ENCODE peak calls at places on chromosome 18, in nine cellular contexts. Q is AG04450, P is small intestine, K is DND-41, L is heart left ventricle, A is kidney, R is mesendoderm, Y is adipocyte, D is BJ. C is an unnamed sample.

GRCh38 chr18:10094608-10095137 is 180.9 kb downstream of the VAPA start:
- DNase-seq in Q (no peak), P (no peak), K (no peak), L (no peak), A (no peak), R (no peak), Y (no peak), D (no peak), C (no peak)

GRCh38 chr18:34837769-34838194 is 127.7 kb downstream of the DTNA start:
- DNase-seq in Q (no peak), P (no peak), K (no peak), L (peak; percentile 24), A (no peak), R (no peak), Y (peak; percentile 89), D (no peak), C (no peak)

GRCh38 chr18:396571-396970 is 103.9 kb downstream of the COLEC12 start:
- DNase-seq in Q (no peak), P (no peak), K (no peak), L (no peak), A (no peak), R (no peak), Y (no peak), D (no peak), C (no peak)

GRCh38 chr18:63603772-63604171 is 16.6 kb downstream of the SERPINB13 start:
- DNase-seq in Q (no peak), P (no peak), K (no peak), L (no peak), A (no peak), R (no peak), Y (peak; percentile 43), D (no peak), C (no peak)

GRCh38 chr18:64333584-64333983 is 184.7 kb upstream of the LINC00305 start:
- DNase-seq in Q (no peak), P (no peak), K (no peak), L (no peak), A (no peak), R (no peak), Y (no peak), D (no peak), C (no peak)

GRCh38 chr18:26549103-26549485 is 741 bp upstream of the KCTD1 start:
- DNase-seq in Q (no peak), P (peak; percentile 28), K (peak; percentile 57), L (peak; percentile 38), A (peak; percentile 80), R (peak; percentile 73), Y (peak; percentile 62), D (no peak), C (no peak)

GRCh38 chr18:10197097-10197496 is 257.3 kb upstream of the APCDD1 start:
- DNase-seq in Q (no peak), P (peak; percentile 27), K (no peak), L (peak; percentile 47), A (no peak), R (no peak), Y (peak; percentile 6), D (no peak), C (no peak)

GRCh38 chr18:77702686-77703085 is 453.0 kb downstream of the GALR1 start:
- DNase-seq in Q (no peak), P (peak; percentile 5), K (peak; percentile 53), L (no peak), A (no peak), R (peak; percentile 65), Y (peak; percentile 3), D (no peak), C (no peak)

GRCh38 chr18:10419420-10420103 is 34.9 kb upstream of the APCDD1 start:
- DNase-seq in Q (no peak), P (no peak), K (no peak), L (no peak), A (no peak), R (no peak), Y (peak; percentile 42), D (no peak), C (no peak)

GRCh38 chr18:50797147-50797546 is 22.7 kb downstream of the MRO start:
- DNase-seq in Q (no peak), P (peak; percentile 79), K (no peak), L (no peak), A (no peak), R (no peak), Y (no peak), D (no peak), C (no peak)

GRCh38 chr18:51520676-51521180 is 323.2 kb upstream of the MEX3C start:
- DNase-seq in Q (no peak), P (no peak), K (no peak), L (no peak), A (no peak), R (no peak), Y (no peak), D (no peak), C (no peak)

GRCh38 chr18:55287146-55287806 is 300.7 kb downstream of the TCF4 start:
- DNase-seq in Q (no peak), P (no peak), K (no peak), L (no peak), A (no peak), R (peak; percentile 14), Y (no peak), D (no peak), C (no peak)

GRCh38 chr18:51133580-51134160 is 63.8 kb downstream of the MEX3C start:
- DNase-seq in Q (no peak), P (no peak), K (no peak), L (no peak), A (no peak), R (no peak), Y (no peak), D (no peak), C (no peak)

GRCh38 chr18:26756556-26756955 is 109.0 kb downstream of the AQP4 start:
- DNase-seq in Q (no peak), P (no peak), K (no peak), L (no peak), A (no peak), R (no peak), Y (no peak), D (no peak), C (no peak)

GRCh38 chr18:46152808-46153617 is 48.8 kb downstream of the HAUS1 start:
- DNase-seq in Q (no peak), P (no peak), K (peak; percentile 59), L (no peak), A (peak; percentile 77), R (peak; percentile 62), Y (no peak), D (no peak), C (no peak)
- H3K4me3 ChIP-seq in Q (peak overlapping the region; percentile 7), P (no peak overlapping the region), K (no peak overlapping the region), L (no peak overlapping the region), A (no peak overlapping the region), R (no peak overlapping the region), Y (no peak overlapping the region), D (no peak overlapping the region), C (no peak overlapping the region)

DNA sequence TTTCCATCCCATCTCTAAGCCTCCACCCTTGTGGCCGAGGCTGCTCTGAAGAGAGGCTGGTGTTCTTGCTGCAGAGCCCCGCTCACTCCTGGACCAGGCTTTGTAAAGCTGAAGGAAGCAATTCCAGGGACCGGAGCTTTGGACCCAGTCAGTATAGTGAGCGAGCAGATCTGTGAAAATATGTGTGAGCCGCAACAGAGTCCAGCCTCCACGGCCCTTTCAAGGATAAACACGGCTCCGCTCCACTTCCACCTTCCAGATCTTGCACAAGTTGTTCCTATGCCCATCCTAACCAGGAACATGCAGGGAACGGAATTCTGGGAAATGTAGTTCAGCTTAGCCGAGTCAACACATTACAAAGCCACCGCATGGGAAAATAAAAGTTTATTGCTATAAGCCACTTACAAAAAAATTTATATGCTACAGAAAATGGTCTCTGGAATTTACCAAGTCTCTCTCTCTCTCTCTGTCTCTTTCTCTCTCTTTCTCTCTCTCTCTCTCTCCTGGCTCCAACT is 151.7 kb upstream of the ZNF521 start:
- DNase-seq in Q (peak; percentile 49), P (peak; percentile 11), K (no peak), L (peak; percentile 51), A (no peak), R (peak; percentile 68), Y (peak; percentile 71), D (peak; percentile 47), C (peak; percentile 63)
- H3K4me3 ChIP-seq in Q (peak overlapping the region; percentile 55), P (no peak overlapping the region), K (no peak overlapping the region), L (peak overlapping the region; percentile 56), A (peak overlapping the region; percentile 67), R (peak overlapping the region; percentile 18), Y (peak overlapping the region; percentile 78), D (peak overlapping the region; percentile 39), C (peak overlapping the region; percentile 41)

GRCh38 chr18:32308493-32309120 is 118.8 kb downstream of the MEP1B start:
- DNase-seq in Q (peak; percentile 70), P (no peak), K (no peak), L (no peak), A (no peak), R (peak; percentile 84), Y (peak; percentile 87), D (peak; percentile 22), C (peak; percentile 83)
- H3K4me3 ChIP-seq in Q (no peak overlapping the region), P (no peak overlapping the region), K (no peak overlapping the region), L (no peak overlapping the region), A (no peak overlapping the region), R (no peak overlapping the region), Y (peak overlapping the region; percentile 25), D (no peak overlapping the region), C (no peak overlapping the region)

GRCh38 chr18:2970344-2970743 is 42.6 kb downstream of the LPIN2 start:
- DNase-seq in Q (no peak), P (peak; percentile 76), K (no peak), L (no peak), A (no peak), R (no peak), Y (no peak), D (no peak), C (no peak)

GRCh38 chr18:2970762-2971659 is 41.9 kb downstream of the LPIN2 start:
- DNase-seq in Q (no peak), P (no peak), K (peak; percentile 72), L (no peak), A (no peak), R (no peak), Y (no peak), D (no peak), C (no peak)

GRCh38 chr18:2969695-2970094 is 43.2 kb downstream of the LPIN2 start:
- DNase-seq in Q (no peak), P (no peak), K (no peak), L (no peak), A (no peak), R (no peak), Y (no peak), D (no peak), C (no peak)

GRCh38 chr18:2974731-2975130 is 38.2 kb downstream of the LPIN2 start:
- DNase-seq in Q (no peak), P (no peak), K (no peak), L (no peak), A (no peak), R (no peak), Y (no peak), D (no peak), C (no peak)

DNA sequence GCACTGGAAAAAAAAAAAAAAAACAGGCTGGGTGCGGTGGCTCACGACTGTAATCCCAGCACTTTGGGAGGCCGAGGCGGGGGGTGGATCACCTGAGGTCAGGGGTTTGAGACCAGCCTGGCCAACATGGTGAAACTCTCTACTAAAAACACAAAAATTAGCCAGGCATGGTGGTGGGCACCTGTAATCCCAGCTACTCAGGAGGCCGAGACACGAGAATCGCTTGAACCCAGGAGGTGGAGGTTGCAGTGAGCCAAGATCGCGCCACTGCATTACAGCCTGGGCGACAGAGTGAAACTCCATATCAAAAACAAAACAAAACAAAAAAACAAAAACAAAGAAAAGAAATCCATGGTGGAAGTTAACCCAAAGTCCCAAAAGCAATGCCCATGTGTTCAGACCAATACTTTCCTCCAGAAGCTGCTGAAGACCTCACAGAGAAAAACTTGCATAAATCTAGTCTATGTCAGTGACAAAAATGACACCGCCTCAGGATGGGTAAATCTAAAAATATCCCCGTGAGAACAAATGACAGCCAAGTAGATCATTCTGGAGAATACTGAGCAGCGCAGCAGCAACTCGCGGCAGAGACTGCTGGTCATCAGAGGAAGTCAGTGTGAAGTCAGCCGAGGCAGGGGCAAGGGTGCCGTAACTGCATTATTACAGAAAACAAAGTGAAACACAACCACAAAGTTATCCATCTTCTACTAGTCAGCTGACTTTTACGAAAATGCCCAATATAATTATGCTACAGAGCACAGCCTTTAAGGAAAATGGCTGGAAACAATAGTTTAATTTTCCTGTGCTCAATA is 41.0 kb downstream of the LPIN2 start:
- DNase-seq in Q (no peak), P (peak; percentile 51), K (no peak), L (no peak), A (peak; percentile 90), R (no peak), Y (no peak), D (no peak), C (no peak)
- H3K4me3 ChIP-seq in Q (no peak overlapping the region), P (no peak overlapping the region), K (no peak overlapping the region), L (peak overlapping the region; percentile 49), A (peak overlapping the region; percentile 48), R (no peak overlapping the region), Y (no peak overlapping the region), D (no peak overlapping the region), C (no peak overlapping the region)

C was measured in HFF-Myc.